ENCODE peak calls at places on chromosomes 7 and 10, in five cellular contexts. One of them, this sample, is unnamed.

GRCh38 chr10:90168244-90168643 is 466.9 kb downstream of the KIF20B start:
- ATAC-seq in upper lobe of left lung: no peak
- ATAC-seq in HepG2: no peak
- ATAC-seq in GM12878: peak; percentile 20
- ATAC-seq in A549: no peak
- ATAC-seq in this sample: no peak

GRCh38 chr10:110973400-110973799 is 54.0 kb downstream of the SHOC2 start:
- ATAC-seq in GM12878: peak; percentile 83
- ATAC-seq in A549: no peak
- ATAC-seq in HepG2: no peak
- ATAC-seq in upper lobe of left lung: no peak
- ATAC-seq in this sample: no peak

GRCh38 chr7:149495785-149496641 is 1.6 kb downstream of the ZNF746 start:
- ATAC-seq in GM12878: no peak
- ATAC-seq in upper lobe of left lung: peak; percentile 42
- ATAC-seq in A549: peak; percentile 64
- ATAC-seq in HepG2: peak; percentile 57
- ATAC-seq in this sample: no peak

GRCh38 chr10:112782176-112782907 is 167.7 kb upstream of the TCF7L2 start:
- ATAC-seq in HepG2: no peak
- ATAC-seq in A549: no peak
- ATAC-seq in GM12878: no peak
- ATAC-seq in upper lobe of left lung: peak; percentile 47
- ATAC-seq in this sample: peak; percentile 92

GRCh38 chr7:104096683-104097082 is 107.2 kb upstream of the RELN start:
- ATAC-seq in A549: peak; percentile 71
- ATAC-seq in upper lobe of left lung: no peak
- ATAC-seq in GM12878: peak; percentile 52
- ATAC-seq in HepG2: peak; percentile 97
- ATAC-seq in this sample: no peak

GRCh38 chr7:139703468-139704307 is 74.1 kb downstream of the HIPK2 start:
- ATAC-seq in HepG2: no peak
- ATAC-seq in GM12878: peak; percentile 56
- ATAC-seq in A549: peak; percentile 26
- ATAC-seq in upper lobe of left lung: no peak
- ATAC-seq in this sample: no peak

GRCh38 chr7:26298432-26299058 is 6.9 kb downstream of the SNX10 start:
- ATAC-seq in HepG2: no peak
- ATAC-seq in A549: no peak
- ATAC-seq in GM12878: no peak
- ATAC-seq in upper lobe of left lung: no peak
- ATAC-seq in this sample: no peak

GRCh38 chr7:1811850-1812692 is 142.0 kb downstream of the ELFN1 start:
- ATAC-seq in HepG2: peak; percentile 88
- ATAC-seq in A549: peak; percentile 85
- ATAC-seq in GM12878: peak; percentile 62
- ATAC-seq in upper lobe of left lung: no peak
- ATAC-seq in this sample: no peak

GRCh38 chr10:5582736-5583135 is 58.0 kb downstream of the CALML3 start:
- ATAC-seq in HepG2: peak; percentile 36
- ATAC-seq in GM12878: peak; percentile 66
- ATAC-seq in upper lobe of left lung: no peak
- ATAC-seq in A549: peak; percentile 16
- ATAC-seq in this sample: no peak

GRCh38 chr10:37736120-37736519 is 121.3 kb downstream of the ZNF248 start:
- ATAC-seq in HepG2: no peak
- ATAC-seq in GM12878: no peak
- ATAC-seq in A549: no peak
- ATAC-seq in upper lobe of left lung: no peak
- ATAC-seq in this sample: no peak
- H3K9me3 ChIP-seq in HepG2: no peaks in the 10 kb centered on the region
- H3K9me3 ChIP-seq in GM12878: no peaks in the 10 kb centered on the region
- H3K9me3 ChIP-seq in A549: peaks cover 6% of the 10 kb centered on the region
- H3K9me3 ChIP-seq in upper lobe of left lung: no peaks in the 10 kb centered on the region
- H3K9me3 ChIP-seq in this sample: no peaks in the 10 kb centered on the region

DNA sequence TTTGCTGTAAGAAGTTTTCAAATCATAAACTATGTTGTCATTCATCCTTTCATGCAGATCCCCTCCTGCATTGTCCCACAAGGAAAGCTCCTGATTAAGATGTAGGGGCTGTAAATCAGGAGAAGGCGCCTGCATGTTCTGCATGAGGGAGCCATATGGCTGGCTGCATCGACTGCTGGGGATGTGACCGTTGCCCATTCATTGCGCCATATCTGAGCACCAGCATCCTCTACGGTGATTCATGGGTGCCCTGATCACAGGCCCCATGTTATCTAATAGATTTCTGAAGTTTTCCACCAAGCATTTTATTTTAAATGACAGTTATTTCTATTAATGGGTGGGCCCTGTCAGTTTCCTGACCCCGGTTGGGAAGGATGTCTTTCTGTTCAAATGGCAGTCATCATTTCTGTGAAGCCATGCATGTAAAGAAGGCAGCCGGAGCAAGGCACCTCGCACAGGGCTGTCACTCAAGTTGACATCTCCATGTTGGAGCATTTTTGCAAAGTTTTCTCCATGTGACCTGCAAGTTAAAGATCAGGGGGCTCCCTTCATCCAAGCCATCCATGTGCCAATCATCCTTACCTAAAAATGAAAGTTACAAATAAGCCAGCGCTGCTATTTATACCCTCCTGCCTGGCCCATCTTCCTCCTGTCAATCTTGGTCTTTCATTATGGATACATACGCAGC is 128.8 kb downstream of the TEX36 start:
- ATAC-seq in HepG2: no peak
- ATAC-seq in GM12878: no peak
- ATAC-seq in upper lobe of left lung: no peak
- ATAC-seq in A549: no peak
- ATAC-seq in this sample: no peak
- TF ChIP-seq EP300 in HepG2: no peak
- TF ChIP-seq EP300 in GM12878: no peak
- TF ChIP-seq EP300 in upper lobe of left lung: no peak
- TF ChIP-seq EP300 in A549: no peak
- TF ChIP-seq EP300 in this sample: no peak

GRCh38 chr7:16718111-16718656 is 35.4 kb upstream of the TSPAN13 start:
- ATAC-seq in upper lobe of left lung: no peak
- ATAC-seq in A549: no peak
- ATAC-seq in HepG2: no peak
- ATAC-seq in GM12878: no peak
- ATAC-seq in this sample: no peak

GRCh38 chr7:16719699-16720098 is 33.9 kb upstream of the TSPAN13 start:
- ATAC-seq in GM12878: no peak
- ATAC-seq in HepG2: no peak
- ATAC-seq in A549: peak; percentile 51
- ATAC-seq in upper lobe of left lung: no peak
- ATAC-seq in this sample: no peak

GRCh38 chr7:16726189-16726588 is 27.4 kb upstream of the TSPAN13 start:
- ATAC-seq in A549: no peak
- ATAC-seq in HepG2: no peak
- ATAC-seq in GM12878: no peak
- ATAC-seq in upper lobe of left lung: no peak
- ATAC-seq in this sample: no peak

GRCh38 chr7:16724344-16724743 is 29.2 kb upstream of the TSPAN13 start:
- ATAC-seq in GM12878: no peak
- ATAC-seq in upper lobe of left lung: no peak
- ATAC-seq in HepG2: no peak
- ATAC-seq in A549: no peak
- ATAC-seq in this sample: no peak

DNA sequence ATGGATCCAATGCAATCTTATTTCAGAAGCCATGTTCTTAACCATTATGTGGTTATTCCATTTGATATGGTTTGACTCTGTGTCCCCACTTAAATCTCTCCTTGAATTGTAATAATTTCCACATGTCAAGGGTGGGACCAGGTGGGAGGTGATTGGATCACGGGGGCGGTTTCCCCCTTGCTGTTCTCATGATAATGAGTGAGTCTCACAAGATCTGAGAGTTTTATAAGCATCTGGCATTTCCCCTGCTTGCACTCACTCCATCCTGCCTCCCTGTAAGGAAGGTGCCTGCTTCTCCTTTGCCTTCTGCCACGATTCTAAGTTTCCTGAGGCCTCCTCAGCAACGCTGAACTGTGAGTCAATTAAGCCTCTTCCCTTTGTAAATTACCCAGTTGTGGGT is 32.0 kb upstream of the TSPAN13 start:
- ATAC-seq in A549: no peak
- ATAC-seq in HepG2: no peak
- ATAC-seq in upper lobe of left lung: no peak
- ATAC-seq in GM12878: no peak
- ATAC-seq in this sample: no peak
- TF ChIP-seq CTCF in A549: no peak
- TF ChIP-seq CTCF in HepG2: no peak
- TF ChIP-seq CTCF in upper lobe of left lung: no peak
- TF ChIP-seq CTCF in GM12878: no peak
- TF ChIP-seq CTCF in this sample: no peak

DNA sequence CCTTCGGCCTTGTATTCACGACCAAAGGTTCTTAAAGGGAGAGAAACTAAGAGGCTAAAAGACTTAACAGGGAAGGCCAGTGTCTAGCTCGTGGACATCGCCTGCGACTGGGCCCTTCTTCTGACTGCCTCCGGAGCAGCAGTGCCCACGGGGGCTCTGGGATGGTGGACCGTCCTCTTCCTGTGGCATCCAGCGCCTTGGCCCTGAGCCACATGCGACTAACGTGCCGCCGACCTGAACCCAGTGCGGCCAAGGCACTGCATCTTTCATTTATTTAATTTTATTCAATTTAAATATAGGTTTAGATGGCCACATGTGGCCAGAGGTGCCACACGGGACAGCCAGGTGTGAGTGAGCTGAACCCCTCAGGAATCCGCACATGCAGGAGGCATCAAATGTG is 451.7 kb downstream of the PTPRN2 start:
- ATAC-seq in upper lobe of left lung: no peak
- ATAC-seq in HepG2: no peak
- ATAC-seq in GM12878: no peak
- ATAC-seq in A549: no peak
- ATAC-seq in this sample: no peak
- H3K9me3 ChIP-seq in upper lobe of left lung: no peaks in the 10 kb centered on the region
- H3K9me3 ChIP-seq in HepG2: no peaks in the 10 kb centered on the region
- H3K9me3 ChIP-seq in GM12878: no peaks in the 10 kb centered on the region
- H3K9me3 ChIP-seq in A549: no peaks in the 10 kb centered on the region
- H3K9me3 ChIP-seq in this sample: no peaks in the 10 kb centered on the region

DNA sequence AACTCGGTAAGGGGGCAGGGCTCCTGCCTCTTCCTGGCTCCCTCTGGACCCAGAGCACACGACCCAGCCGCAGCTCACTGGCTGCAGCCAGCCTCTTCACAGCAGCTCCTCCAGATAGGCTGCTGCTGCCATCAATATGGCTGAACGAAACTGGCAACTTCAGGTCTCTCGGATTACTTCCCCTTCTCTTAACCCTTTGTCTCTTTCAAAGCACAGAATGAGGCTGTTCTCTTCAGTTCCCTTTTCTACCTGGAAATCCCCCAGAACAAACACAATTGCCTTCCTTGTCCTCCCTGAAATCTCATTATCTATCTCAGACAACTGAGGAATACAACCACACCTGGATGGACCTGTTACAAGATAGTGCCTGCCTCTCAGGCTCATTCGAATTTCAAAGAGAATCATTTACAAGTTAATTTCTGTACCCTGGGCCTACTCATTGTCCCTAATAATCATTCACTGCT is 193.4 kb upstream of the MBL2 start:
- ATAC-seq in GM12878: peak; percentile 96
- ATAC-seq in A549: no peak
- ATAC-seq in upper lobe of left lung: no peak
- ATAC-seq in HepG2: peak; percentile 78
- ATAC-seq in this sample: no peak
- TF ChIP-seq EP300 in GM12878: peak; percentile 85
- TF ChIP-seq EP300 in A549: no peak
- TF ChIP-seq EP300 in upper lobe of left lung: no peak
- TF ChIP-seq EP300 in HepG2: no peak
- TF ChIP-seq EP300 in this sample: no peak

DNA sequence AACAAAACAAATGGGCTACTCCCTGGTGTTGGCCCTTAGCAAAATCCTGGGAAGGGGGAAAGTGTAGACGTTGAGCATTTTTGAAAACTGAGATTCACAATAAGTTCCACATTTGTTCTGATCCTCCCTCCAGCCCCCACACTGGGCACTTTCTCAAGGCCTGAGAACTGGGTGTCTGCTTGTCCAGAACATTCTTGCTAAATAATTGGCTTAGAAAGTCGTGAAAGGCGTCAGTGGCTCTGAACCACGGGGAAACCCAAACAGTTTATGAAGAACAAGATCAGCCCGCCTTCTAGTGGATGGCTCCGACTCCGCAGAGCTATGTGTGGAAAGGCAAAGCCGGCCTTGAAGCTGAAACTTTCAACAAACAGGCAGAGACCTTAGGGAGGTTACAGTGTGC is 370.1 kb downstream of the PRPF18 start:
- ATAC-seq in GM12878: no peak
- ATAC-seq in HepG2: peak; percentile 66
- ATAC-seq in upper lobe of left lung: peak; percentile 87
- ATAC-seq in A549: no peak
- ATAC-seq in this sample: peak; percentile 92
- TF ChIP-seq CTCF in GM12878: no peak
- TF ChIP-seq CTCF in HepG2: peak; percentile 22
- TF ChIP-seq CTCF in upper lobe of left lung: no peak
- TF ChIP-seq CTCF in A549: no peak
- TF ChIP-seq CTCF in this sample: peak; percentile 42

GRCh38 chr10:88169037-88169319 is 305.6 kb downstream of the PTEN start:
- ATAC-seq in upper lobe of left lung: no peak
- ATAC-seq in A549: no peak
- ATAC-seq in GM12878: no peak
- ATAC-seq in HepG2: no peak
- ATAC-seq in this sample: no peak

GRCh38 chr10:88168171-88169036 is 305.0 kb downstream of the PTEN start:
- ATAC-seq in A549: no peak
- ATAC-seq in GM12878: no peak
- ATAC-seq in HepG2: no peak
- ATAC-seq in upper lobe of left lung: no peak
- ATAC-seq in this sample: no peak

GRCh38 chr10:88174391-88174790 is 311.0 kb downstream of the PTEN start:
- ATAC-seq in A549: no peak
- ATAC-seq in HepG2: no peak
- ATAC-seq in GM12878: no peak
- ATAC-seq in upper lobe of left lung: no peak
- ATAC-seq in this sample: no peak

GRCh38 chr10:88170628-88171027 is 307.2 kb downstream of the PTEN start:
- ATAC-seq in upper lobe of left lung: no peak
- ATAC-seq in HepG2: no peak
- ATAC-seq in A549: no peak
- ATAC-seq in GM12878: no peak
- ATAC-seq in this sample: no peak

GRCh38 chr10:88172159-88172558 is 308.7 kb downstream of the PTEN start:
- ATAC-seq in upper lobe of left lung: no peak
- ATAC-seq in HepG2: no peak
- ATAC-seq in GM12878: no peak
- ATAC-seq in A549: no peak
- ATAC-seq in this sample: no peak
- H3K9me3 ChIP-seq in upper lobe of left lung: no peaks in the 10 kb centered on the region
- H3K9me3 ChIP-seq in HepG2: no peaks in the 10 kb centered on the region
- H3K9me3 ChIP-seq in GM12878: peaks cover 3% of the 10 kb centered on the region
- H3K9me3 ChIP-seq in A549: peaks cover 28% of the 10 kb centered on the region
- H3K9me3 ChIP-seq in this sample: no peaks in the 10 kb centered on the region

This sample was measured in gastroesophageal sphincter.